ENCODE peak calls at places on chromosomes 11 and 22, in six cellular contexts. Q, J, B, U, E and S are unnamed samples. For H3K4me1, the result is how much of the 10 kb centered on the place peaks cover.

GRCh38 chr11:101354801-101355200 is 225.2 kb upstream of the PGR start:
- DNase-seq in U (no peak), E (no peak), J (no peak), B (no peak), Q (no peak), S (no peak)

GRCh38 chr11:61776561-61777075 is 15.8 kb downstream of the TMEM258 start:
- DNase-seq in B (no peak), U (no peak), Q (peak), E (no peak), J (peak), S (peak)

GRCh38 chr11:126115253-126115540 is 52.5 kb upstream of the CDON start:
- DNase-seq in U (peak), B (peak), Q (peak), E (peak), J (no peak), S (peak)

GRCh38 chr22:32788884-32789624 is 12.5 kb upstream of the TIMP3 start:
- DNase-seq in J (no peak), B (no peak), E (no peak), Q (no peak), U (no peak), S (no peak)

GRCh38 chr11:17979770-17980371 is 33.0 kb downstream of the SERGEF start:
- DNase-seq in B (no peak), U (no peak), E (no peak), J (peak), Q (peak), S (no peak)

GRCh38 chr22:28181332-28181731 is 262.3 kb upstream of the PITPNB start:
- DNase-seq in U (no peak), E (no peak), B (no peak), J (no peak), Q (no peak), S (no peak)

GRCh38 chr22:30005213-30005857 is 74.9 kb upstream of the HORMAD2 start:
- DNase-seq in U (peak), J (peak), E (peak), B (peak), Q (peak), S (peak)

GRCh38 chr11:31412946-31413345 is 43.3 kb downstream of the DNAJC24 start:
- DNase-seq in U (no peak), E (no peak), Q (no peak), J (no peak), B (no peak), S (no peak)

GRCh38 chr11:46183819-46184218 is 62.6 kb upstream of the PHF21A start:
- DNase-seq in J (no peak), U (no peak), B (no peak), E (no peak), Q (no peak), S (no peak)

GRCh38 chr22:47786650-47787290 is 1024.3 kb downstream of the TBC1D22A start:
- DNase-seq in J (no peak), E (no peak), Q (no peak), B (no peak), U (no peak), S (no peak)

GRCh38 chr22:39430576-39431150 is 26.1 kb upstream of the MGAT3 start:
- DNase-seq in U (no peak), Q (no peak), B (no peak), J (no peak), E (no peak), S (no peak)

GRCh38 chr22:38823637-38824036 is 20.2 kb downstream of the NPTXR start:
- DNase-seq in Q (no peak), E (no peak), B (no peak), U (no peak), J (no peak), S (no peak)

GRCh38 chr11:3156282-3156660 is 8.8 kb downstream of the OSBPL5 start:
- DNase-seq in J (no peak), E (no peak), U (no peak), Q (no peak), B (no peak), S (no peak)

GRCh38 chr22:26581769-26582168 is 8.2 kb downstream of the TPST2 start:
- DNase-seq in B (no peak), E (no peak), Q (no peak), U (no peak), J (no peak), S (no peak)

GRCh38 chr11:110379261-110379660 is 50.5 kb upstream of the FDX1 start:
- DNase-seq in J (no peak), E (no peak), U (no peak), B (no peak), Q (no peak), S (no peak)

GRCh38 chr22:32810241-32811133 is 9.0 kb downstream of the TIMP3 start:
- DNase-seq in E (no peak), B (no peak), J (no peak), Q (no peak), U (no peak), S (no peak)

GRCh38 chr11:47917643-47918369 is 62.6 kb upstream of the PTPRJ start:
- DNase-seq in J (peak), U (peak), Q (peak), E (peak), B (peak), S (peak)

GRCh38 chr22:47259990-47260389 is 497.5 kb downstream of the TBC1D22A start:
- DNase-seq in U (no peak), Q (no peak), J (no peak), E (no peak), B (no peak), S (no peak)

GRCh38 chr11:118912742-118913410 is 12.8 kb downstream of the BCL9L start:
- DNase-seq in U (no peak), Q (no peak), B (no peak), E (peak), J (no peak), S (peak)
- H3K4me1 ChIP-seq in U (half or more), Q (half or more), B (half or more), E (under half), J (half or more), S (half or more)

DNA sequence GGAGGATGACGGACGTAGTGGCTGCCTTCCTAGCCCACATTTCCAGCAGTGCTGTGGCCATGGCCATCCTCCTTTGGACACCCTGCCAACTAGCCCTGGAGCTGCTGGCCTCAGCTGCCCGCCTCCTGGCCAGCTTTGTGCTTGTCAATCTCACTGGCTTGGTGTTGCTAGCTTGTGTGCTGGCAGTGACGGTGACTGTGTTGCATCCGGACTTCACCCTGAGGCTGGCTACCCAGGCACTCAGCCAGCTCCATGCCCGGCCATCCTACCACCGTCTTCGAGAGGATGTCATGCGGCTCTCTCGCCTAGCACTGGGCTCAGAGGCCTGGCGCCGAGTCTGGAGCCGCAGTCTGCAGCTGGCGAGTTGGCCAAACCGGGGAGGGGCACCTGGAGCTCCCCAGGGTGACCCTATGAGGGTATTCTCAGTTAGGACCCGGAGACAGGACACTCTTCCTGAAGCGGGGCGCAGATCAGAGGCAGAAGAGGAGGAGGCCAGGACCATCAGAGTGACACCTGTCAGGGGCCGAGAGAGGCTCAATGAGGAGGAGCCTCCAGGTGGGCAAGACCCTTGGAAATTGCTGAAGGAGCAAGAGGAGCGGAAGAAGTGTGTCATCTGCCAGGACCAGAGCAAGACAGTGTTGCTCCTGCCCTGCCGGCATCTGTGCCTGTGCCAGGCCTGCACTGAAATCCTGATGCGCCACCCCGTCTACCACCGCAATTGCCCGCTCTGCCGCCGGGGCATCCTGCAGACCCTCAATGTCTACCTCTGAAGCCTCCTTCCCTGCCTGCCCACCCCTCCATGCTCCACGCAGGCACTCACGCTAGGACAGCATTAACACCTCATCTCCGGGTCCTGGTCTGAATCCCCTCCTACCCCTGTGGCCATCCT is 1.6 kb downstream of the RNF26 start:
- DNase-seq in Q (no peak), E (no peak), J (no peak), B (no peak), U (no peak), S (no peak)
- TF ChIP-seq POLR2A in Q (no peak), E (no peak), J (no peak), B (no peak), U (no peak), S (no peak)

DNA sequence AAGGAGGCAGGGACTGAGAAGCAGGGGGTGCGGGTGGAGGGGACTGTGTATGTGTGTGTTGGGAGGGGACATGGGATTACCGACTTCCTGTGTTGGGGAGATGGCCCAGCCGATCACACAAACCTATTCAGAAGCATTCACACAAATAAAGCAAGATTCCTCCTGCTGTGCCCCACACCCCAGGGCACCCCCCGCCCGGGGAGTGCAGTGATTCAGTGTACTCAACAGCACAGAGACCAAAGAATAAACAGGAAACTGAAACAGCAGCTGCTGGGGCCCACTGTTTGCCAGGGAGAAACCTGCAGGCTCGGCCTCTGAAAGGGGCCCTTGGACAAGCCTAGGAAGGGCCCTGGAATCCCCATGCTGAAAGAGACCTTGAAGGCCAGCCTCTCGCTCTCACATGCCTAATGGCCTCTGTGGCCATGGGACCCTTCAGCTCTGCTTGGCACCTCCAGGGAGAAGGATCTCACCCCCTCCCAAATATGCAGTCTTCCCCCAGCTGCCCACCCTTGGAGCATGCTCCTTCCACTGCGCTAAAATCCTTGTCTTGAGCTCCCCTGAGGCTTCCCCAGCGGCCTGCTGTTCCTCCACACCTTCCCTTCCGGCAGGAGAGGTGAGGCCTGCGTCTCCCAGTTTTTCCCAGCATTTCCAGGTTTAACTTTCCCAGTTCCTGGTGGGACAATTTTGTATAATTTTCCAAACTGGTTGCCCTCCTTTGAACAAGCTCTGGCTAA is 72.9 kb downstream of the CSNK2A3 start:
- DNase-seq in E (no peak), Q (no peak), J (no peak), B (no peak), U (no peak), S (no peak)
- H3K27ac ChIP-seq in E (no peak), Q (no peak), J (peak), B (peak), U (no peak), S (no peak)

GRCh38 chr22:22408269-22408668 is 100.3 kb downstream of the ZNF280B start:
- DNase-seq in B (no peak), U (no peak), J (no peak), Q (no peak), E (no peak), S (no peak)
- H3K4me1 ChIP-seq in B (under half), U (under half), J (under half), Q (under half), E (under half), S (under half)

GRCh38 chr11:94767701-94768601 is at the start of gene AMOTL1:
- DNase-seq in J (no peak), E (peak), U (peak), Q (peak), B (peak), S (peak)
- TF ChIP-seq POLR2A in J (peak), E (peak), U (peak), Q (no peak), B (peak), S (no peak)

GRCh38 chr11:65609711-65610110 is 4.3 kb downstream of the MAP3K11 start:
- DNase-seq in Q (no peak), U (no peak), J (no peak), E (no peak), B (no peak), S (no peak)

GRCh38 chr11:65611028-65611757 is 2.8 kb downstream of the MAP3K11 start:
- DNase-seq in B (peak), E (no peak), Q (no peak), J (no peak), U (no peak), S (peak)

GRCh38 chr11:65606876-65607613 is 7.0 kb downstream of the MAP3K11 start:
- DNase-seq in U (peak), J (peak), B (peak), E (peak), Q (peak), S (peak)

GRCh38 chr11:65609236-65609635 is 4.8 kb downstream of the MAP3K11 start:
- DNase-seq in E (no peak), Q (no peak), B (no peak), U (no peak), J (no peak), S (no peak)

DNA sequence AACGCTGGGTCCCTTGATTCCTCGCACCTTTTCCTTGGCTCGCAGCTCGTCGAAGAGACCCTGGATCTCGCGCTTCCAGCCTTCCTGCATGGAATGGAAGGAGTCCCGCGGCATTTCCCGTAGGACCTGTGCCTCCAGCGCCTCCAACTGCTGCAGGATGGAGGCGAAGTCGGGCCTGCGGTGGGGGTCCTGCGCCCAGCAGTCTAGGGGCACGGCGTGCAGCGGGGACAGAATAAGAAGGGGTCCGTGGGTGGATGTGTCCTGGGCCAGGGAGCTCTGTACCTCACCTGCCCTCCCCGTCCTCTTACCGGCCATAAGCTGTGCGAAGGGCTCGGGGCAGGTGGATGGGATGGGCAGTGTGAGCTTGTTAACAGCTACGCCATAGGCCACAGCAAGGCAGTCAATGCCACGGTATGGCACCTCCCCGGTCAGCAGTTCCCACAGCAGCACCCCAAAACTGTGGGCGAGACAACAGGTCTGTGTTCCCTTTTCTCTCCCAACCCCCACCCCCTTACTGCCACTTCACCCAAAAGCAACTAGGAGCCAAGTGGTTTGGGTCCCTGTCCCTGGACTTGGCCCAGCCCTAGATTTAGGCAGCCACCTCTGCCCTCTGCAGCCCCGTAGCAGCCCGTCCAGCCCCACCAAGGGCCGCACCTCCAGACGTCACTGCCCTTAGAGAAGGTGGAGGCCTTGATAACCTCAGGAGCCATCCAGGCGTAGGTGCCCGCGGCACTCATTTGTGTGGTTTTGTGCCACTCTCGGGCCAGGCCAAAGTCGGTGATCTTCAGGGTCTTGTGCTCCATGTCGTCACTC is 6.2 kb downstream of the MAP3K11 start:
- DNase-seq in J (no peak), U (no peak), B (no peak), E (no peak), Q (no peak), S (no peak)
- H3K27ac ChIP-seq in J (no peak), U (peak), B (no peak), E (peak), Q (peak), S (peak)

GRCh38 chr22:19988331-19988808 is 28.3 kb downstream of the ARVCF start:
- DNase-seq in U (no peak), B (no peak), J (no peak), E (no peak), Q (no peak), S (no peak)
- H3K4me1 ChIP-seq in U (under half), B (under half), J (under half), E (under half), Q (under half), S (under half)